ENCODE peak calls at places on chromosomes 11 and 22, in four cellular contexts. One of them, this sample, is unnamed.

GRCh38 chr22:23692598-23693291 is 1.9 kb downstream of the RGL4 start:
- DNase-seq in body of pancreas: no peak
- DNase-seq in fibroblast of lung: no peak
- DNase-seq in tibial nerve: no peak
- DNase-seq in this sample: no peak

GRCh38 chr11:21654091-21654490 is 538.8 kb upstream of the ANO5 start:
- DNase-seq in fibroblast of lung: no peak
- DNase-seq in tibial nerve: no peak
- DNase-seq in body of pancreas: no peak
- DNase-seq in this sample: no peak

GRCh38 chr11:73787051-73787642 is 527 bp upstream of the MRPL48 start:
- DNase-seq in tibial nerve: no peak
- DNase-seq in fibroblast of lung: no peak
- DNase-seq in body of pancreas: no peak
- DNase-seq in this sample: no peak

GRCh38 chr11:96073536-96073935 is 149.6 kb upstream of the MTMR2 start:
- DNase-seq in tibial nerve: no peak
- DNase-seq in body of pancreas: no peak
- DNase-seq in fibroblast of lung: no peak
- DNase-seq in this sample: no peak

GRCh38 chr11:9664276-9665171 is 647 bp downstream of the SWAP70 start:
- DNase-seq in body of pancreas: peak; percentile 44
- DNase-seq in tibial nerve: peak; percentile 50
- DNase-seq in fibroblast of lung: peak; percentile 54
- DNase-seq in this sample: no peak

GRCh38 chr11:76797341-76798201 is 14.4 kb downstream of the TSKU start:
- DNase-seq in body of pancreas: no peak
- DNase-seq in fibroblast of lung: no peak
- DNase-seq in tibial nerve: peak; percentile 6
- DNase-seq in this sample: no peak

GRCh38 chr22:23894710-23895598 is 771 bp downstream of the MIF start:
- DNase-seq in fibroblast of lung: peak; percentile 79
- DNase-seq in tibial nerve: peak; percentile 61
- DNase-seq in body of pancreas: peak; percentile 89
- DNase-seq in this sample: no peak

GRCh38 chr11:70473186-70473872 is 75.0 kb downstream of the CTTN start:
- DNase-seq in body of pancreas: no peak
- DNase-seq in fibroblast of lung: no peak
- DNase-seq in tibial nerve: no peak
- DNase-seq in this sample: no peak

GRCh38 chr11:125201525-125202121 is 37.1 kb downstream of the PKNOX2 start:
- DNase-seq in tibial nerve: no peak
- DNase-seq in fibroblast of lung: no peak
- DNase-seq in body of pancreas: peak; percentile 88
- DNase-seq in this sample: no peak

GRCh38 chr11:120667281-120667680 is 155.7 kb downstream of the GRIK4 start:
- DNase-seq in body of pancreas: no peak
- DNase-seq in fibroblast of lung: no peak
- DNase-seq in tibial nerve: no peak
- DNase-seq in this sample: no peak

GRCh38 chr11:68206211-68206610 is 6.9 kb downstream of the KMT5B start:
- DNase-seq in fibroblast of lung: peak; percentile 75
- DNase-seq in body of pancreas: peak; percentile 25
- DNase-seq in tibial nerve: peak; percentile 53
- DNase-seq in this sample: no peak

GRCh38 chr22:28015676-28016601 is 96.9 kb upstream of the PITPNB start:
- DNase-seq in fibroblast of lung: no peak
- DNase-seq in body of pancreas: peak; percentile 5
- DNase-seq in tibial nerve: no peak
- DNase-seq in this sample: no peak

GRCh38 chr22:35971418-35972119 is 57.1 kb downstream of the RBFOX2 start:
- DNase-seq in tibial nerve: peak; percentile 51
- DNase-seq in fibroblast of lung: peak; percentile 82
- DNase-seq in body of pancreas: no peak
- DNase-seq in this sample: peak; percentile 92

GRCh38 chr11:105177658-105178057 is 38.1 kb upstream of the CARD18 start:
- DNase-seq in fibroblast of lung: peak; percentile 86
- DNase-seq in body of pancreas: no peak
- DNase-seq in tibial nerve: no peak
- DNase-seq in this sample: peak; percentile 67

GRCh38 chr11:119694334-119694733 is 34.7 kb downstream of the NECTIN1 start:
- DNase-seq in tibial nerve: no peak
- DNase-seq in body of pancreas: peak; percentile 66
- DNase-seq in fibroblast of lung: no peak
- DNase-seq in this sample: no peak

GRCh38 chr11:46534713-46535112 is 59.1 kb downstream of the AMBRA1 start:
- DNase-seq in body of pancreas: no peak
- DNase-seq in tibial nerve: no peak
- DNase-seq in fibroblast of lung: no peak
- DNase-seq in this sample: no peak

GRCh38 chr11:46537121-46537520 is 56.7 kb downstream of the AMBRA1 start:
- DNase-seq in body of pancreas: no peak
- DNase-seq in fibroblast of lung: peak; percentile 18
- DNase-seq in tibial nerve: no peak
- DNase-seq in this sample: no peak

GRCh38 chr11:46533396-46534110 is 60.3 kb downstream of the AMBRA1 start:
- DNase-seq in body of pancreas: no peak
- DNase-seq in tibial nerve: no peak
- DNase-seq in fibroblast of lung: no peak
- DNase-seq in this sample: no peak

GRCh38 chr11:46537851-46538295 is 56.0 kb downstream of the AMBRA1 start:
- DNase-seq in tibial nerve: peak; percentile 51
- DNase-seq in fibroblast of lung: peak; percentile 75
- DNase-seq in body of pancreas: peak; percentile 70
- DNase-seq in this sample: no peak

GRCh38 chr11:46535688-46536087 is 58.1 kb downstream of the AMBRA1 start:
- DNase-seq in tibial nerve: no peak
- DNase-seq in fibroblast of lung: no peak
- DNase-seq in body of pancreas: no peak
- DNase-seq in this sample: no peak
- H3K4me3 ChIP-seq in tibial nerve: no peak overlapping the region
- H3K4me3 ChIP-seq in fibroblast of lung: no peak overlapping the region
- H3K4me3 ChIP-seq in body of pancreas: no peak overlapping the region
- H3K4me3 ChIP-seq in this sample: no peak overlapping the region

DNA sequence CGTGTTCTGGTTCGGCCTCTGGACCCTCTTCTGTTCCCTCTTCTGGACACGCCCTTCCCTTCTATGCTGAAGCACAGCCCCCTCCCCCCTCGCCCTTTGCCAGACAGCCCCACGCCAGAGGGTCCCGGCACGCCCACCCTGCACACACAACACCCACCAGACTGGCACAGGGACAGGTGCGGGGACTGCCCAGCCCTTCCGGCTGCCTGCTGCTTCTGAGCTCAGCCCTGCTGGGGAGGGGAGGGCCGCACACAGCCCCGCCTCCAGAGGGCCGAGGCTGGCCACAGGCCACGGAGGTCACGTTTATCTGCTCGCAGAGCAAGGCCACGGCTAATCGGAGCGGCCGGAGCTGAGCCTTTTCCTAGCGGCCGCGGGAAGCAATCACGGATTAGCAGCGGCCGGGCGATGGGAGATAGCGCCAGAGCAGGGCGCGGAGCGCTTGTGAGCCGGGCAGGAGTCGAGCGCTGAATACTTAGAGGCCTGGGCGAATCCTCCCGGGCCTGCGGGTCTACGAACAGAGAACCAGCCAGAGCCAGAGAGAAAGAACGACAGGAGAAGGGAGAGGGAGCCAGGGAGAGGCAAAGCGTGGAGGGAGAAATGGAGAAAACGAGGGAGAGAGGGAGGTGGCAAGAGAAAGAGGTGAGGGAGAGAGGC is 21.5 kb downstream of the OTUB1 start:
- DNase-seq in fibroblast of lung: peak; percentile 18
- DNase-seq in body of pancreas: peak; percentile 89
- DNase-seq in tibial nerve: peak; percentile 65
- DNase-seq in this sample: no peak
- TF ChIP-seq CTCF in fibroblast of lung: peak; percentile 19
- TF ChIP-seq CTCF in body of pancreas: peak; percentile 59
- TF ChIP-seq CTCF in tibial nerve: peak; percentile 56
- TF ChIP-seq CTCF in this sample: peak; percentile 13

GRCh38 chr22:48535868-48536690 is 1291.6 kb downstream of the BRD1 start:
- DNase-seq in tibial nerve: no peak
- DNase-seq in fibroblast of lung: no peak
- DNase-seq in body of pancreas: peak; percentile 21
- DNase-seq in this sample: no peak

GRCh38 chr22:48538291-48538820 is 1289.3 kb downstream of the BRD1 start:
- DNase-seq in fibroblast of lung: no peak
- DNase-seq in body of pancreas: no peak
- DNase-seq in tibial nerve: no peak
- DNase-seq in this sample: no peak

GRCh38 chr22:48539261-48539660 is 1288.4 kb downstream of the BRD1 start:
- DNase-seq in tibial nerve: no peak
- DNase-seq in body of pancreas: no peak
- DNase-seq in fibroblast of lung: no peak
- DNase-seq in this sample: no peak

GRCh38 chr22:48534395-48534958 is 1293.2 kb downstream of the BRD1 start:
- DNase-seq in body of pancreas: peak; percentile 50
- DNase-seq in fibroblast of lung: no peak
- DNase-seq in tibial nerve: no peak
- DNase-seq in this sample: no peak

GRCh38 chr22:48536691-48537591 is 1290.7 kb downstream of the BRD1 start:
- DNase-seq in body of pancreas: peak; percentile 80
- DNase-seq in fibroblast of lung: no peak
- DNase-seq in tibial nerve: peak; percentile 14
- DNase-seq in this sample: no peak
- H3K4me3 ChIP-seq in body of pancreas: no peak overlapping the region
- H3K4me3 ChIP-seq in fibroblast of lung: no peak overlapping the region
- H3K4me3 ChIP-seq in tibial nerve: no peak overlapping the region
- H3K4me3 ChIP-seq in this sample: no peak overlapping the region

GRCh38 chr11:131671320-131671719 is 300.9 kb downstream of the NTM start:
- DNase-seq in body of pancreas: no peak
- DNase-seq in tibial nerve: no peak
- DNase-seq in fibroblast of lung: no peak
- DNase-seq in this sample: no peak

GRCh38 chr11:131672191-131672590 is 301.8 kb downstream of the NTM start:
- DNase-seq in fibroblast of lung: no peak
- DNase-seq in body of pancreas: no peak
- DNase-seq in tibial nerve: no peak
- DNase-seq in this sample: no peak

GRCh38 chr11:131674051-131674755 is 303.8 kb downstream of the NTM start:
- DNase-seq in tibial nerve: peak; percentile 63
- DNase-seq in body of pancreas: peak; percentile 62
- DNase-seq in fibroblast of lung: peak; percentile 75
- DNase-seq in this sample: peak; percentile 75

GRCh38 chr11:131670876-131671275 is 300.5 kb downstream of the NTM start:
- DNase-seq in body of pancreas: no peak
- DNase-seq in tibial nerve: no peak
- DNase-seq in fibroblast of lung: no peak
- DNase-seq in this sample: no peak

DNA sequence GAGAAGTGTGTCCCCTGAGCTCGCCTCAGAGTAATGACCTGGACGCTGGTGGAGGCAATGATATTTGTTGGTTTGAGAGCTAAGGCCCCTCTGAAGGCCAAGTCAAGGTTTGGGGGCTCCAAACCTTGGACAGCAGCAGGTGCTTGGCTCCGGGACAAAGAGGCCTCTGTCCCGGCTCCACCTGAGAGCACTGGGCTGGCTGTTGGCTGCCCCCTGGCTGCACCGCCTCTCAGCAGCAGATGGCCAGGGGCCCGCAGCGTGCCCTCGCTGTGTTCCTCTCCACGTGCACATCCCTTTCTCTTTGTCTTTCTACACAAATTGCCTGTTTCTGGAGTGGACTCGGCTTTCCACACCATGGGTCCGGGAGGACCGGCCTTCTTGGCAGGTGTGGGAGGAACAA is 301.3 kb downstream of the NTM start:
- DNase-seq in fibroblast of lung: no peak
- DNase-seq in body of pancreas: no peak
- DNase-seq in tibial nerve: no peak
- DNase-seq in this sample: no peak
- TF ChIP-seq CTCF in fibroblast of lung: no peak
- TF ChIP-seq CTCF in body of pancreas: no peak
- TF ChIP-seq CTCF in tibial nerve: no peak
- TF ChIP-seq CTCF in this sample: peak; percentile 18

GRCh38 chr11:78190374-78190773 is 1.7 kb downstream of the USP35 start:
- DNase-seq in tibial nerve: no peak
- DNase-seq in body of pancreas: no peak
- DNase-seq in fibroblast of lung: no peak
- DNase-seq in this sample: no peak
- H3K4me3 ChIP-seq in tibial nerve: no peak overlapping the region
- H3K4me3 ChIP-seq in body of pancreas: no peak overlapping the region
- H3K4me3 ChIP-seq in fibroblast of lung: peak overlapping the region; percentile 85
- H3K4me3 ChIP-seq in this sample: no peak overlapping the region

GRCh38 chr22:49429066-49429465 is 398.6 kb downstream of the BRD1 start:
- DNase-seq in fibroblast of lung: no peak
- DNase-seq in tibial nerve: no peak
- DNase-seq in body of pancreas: no peak
- DNase-seq in this sample: no peak
- TF ChIP-seq CTCF in fibroblast of lung: no peak
- TF ChIP-seq CTCF in tibial nerve: no peak
- TF ChIP-seq CTCF in body of pancreas: no peak
- TF ChIP-seq CTCF in this sample: no peak